ENCODE peak calls at places on chromosomes 12 and 14, in five cellular contexts. One of them, this sample, is unnamed.

GRCh38 chr12:54214553-54215374 is 26.0 kb upstream of the SMUG1 start:
- DNase-seq in K562: peak; percentile 88
- DNase-seq in WTC11: peak; percentile 97
- DNase-seq in GM12878: peak; percentile 59
- DNase-seq in HepG2: peak; percentile 85
- DNase-seq in this sample: peak; percentile 78

GRCh38 chr14:62001988-62002387 is 239.8 kb downstream of the SNAPC1 start:
- DNase-seq in K562: no peak
- DNase-seq in WTC11: no peak
- DNase-seq in GM12878: no peak
- DNase-seq in HepG2: no peak
- DNase-seq in this sample: no peak

GRCh38 chr12:118853634-118854033 is 127.7 kb upstream of the SRRM4 start:
- DNase-seq in K562: no peak
- DNase-seq in WTC11: peak; percentile 43
- DNase-seq in GM12878: no peak
- DNase-seq in HepG2: no peak
- DNase-seq in this sample: peak; percentile 50

GRCh38 chr12:9760699-9761406 is at the start of gene CD69:
- DNase-seq in K562: peak; percentile 44
- DNase-seq in WTC11: no peak
- DNase-seq in GM12878: peak; percentile 95
- DNase-seq in HepG2: no peak
- DNase-seq in this sample: no peak

GRCh38 chr14:89986475-89986874 is 30.7 kb downstream of the TDP1 start:
- DNase-seq in K562: no peak
- DNase-seq in WTC11: no peak
- DNase-seq in GM12878: no peak
- DNase-seq in HepG2: no peak
- DNase-seq in this sample: no peak

GRCh38 chr12:18430425-18431048 is 169.2 kb downstream of the PIK3C2G start:
- DNase-seq in K562: peak; percentile 17
- DNase-seq in WTC11: peak; percentile 60
- DNase-seq in GM12878: no peak
- DNase-seq in HepG2: peak; percentile 24
- DNase-seq in this sample: no peak

GRCh38 chr12:89779090-89779489 is 70.5 kb upstream of the ATP2B1 start:
- DNase-seq in K562: no peak
- DNase-seq in WTC11: no peak
- DNase-seq in GM12878: no peak
- DNase-seq in HepG2: no peak
- DNase-seq in this sample: no peak

GRCh38 chr12:22653790-22654189 is 28.8 kb downstream of the ETNK1 start:
- DNase-seq in K562: no peak
- DNase-seq in WTC11: no peak
- DNase-seq in GM12878: no peak
- DNase-seq in HepG2: no peak
- DNase-seq in this sample: no peak

GRCh38 chr14:101716956-101717662 is 44.4 kb upstream of the PPP2R5C start:
- DNase-seq in K562: no peak
- DNase-seq in WTC11: no peak
- DNase-seq in GM12878: no peak
- DNase-seq in HepG2: no peak
- DNase-seq in this sample: no peak

GRCh38 chr12:48336564-48336963 is 14.2 kb downstream of the ZNF641 start:
- DNase-seq in K562: peak; percentile 23
- DNase-seq in WTC11: peak; percentile 35
- DNase-seq in GM12878: no peak
- DNase-seq in HepG2: no peak
- DNase-seq in this sample: no peak

GRCh38 chr14:72780771-72781170 is 113.1 kb downstream of the DPF3 start:
- DNase-seq in K562: no peak
- DNase-seq in WTC11: no peak
- DNase-seq in GM12878: no peak
- DNase-seq in HepG2: no peak
- DNase-seq in this sample: peak; percentile 19

GRCh38 chr14:72782182-72782508 is 111.8 kb downstream of the DPF3 start:
- DNase-seq in K562: no peak
- DNase-seq in WTC11: no peak
- DNase-seq in GM12878: no peak
- DNase-seq in HepG2: no peak
- DNase-seq in this sample: no peak

GRCh38 chr14:72782817-72783216 is 111.1 kb downstream of the DPF3 start:
- DNase-seq in K562: no peak
- DNase-seq in WTC11: no peak
- DNase-seq in GM12878: no peak
- DNase-seq in HepG2: no peak
- DNase-seq in this sample: no peak

GRCh38 chr14:72779679-72780078 is 114.2 kb downstream of the DPF3 start:
- DNase-seq in K562: no peak
- DNase-seq in WTC11: no peak
- DNase-seq in GM12878: no peak
- DNase-seq in HepG2: no peak
- DNase-seq in this sample: no peak

GRCh38 chr14:72781476-72782181 is 112.3 kb downstream of the DPF3 start:
- DNase-seq in K562: no peak
- DNase-seq in WTC11: no peak
- DNase-seq in GM12878: no peak
- DNase-seq in HepG2: peak; percentile 84
- DNase-seq in this sample: no peak
- TF ChIP-seq ATF2 in K562: no peak
- TF ChIP-seq ATF2 in WTC11: no peak
- TF ChIP-seq ATF2 in GM12878: no peak
- TF ChIP-seq ATF2 in HepG2: no peak
- TF ChIP-seq ATF2 in this sample: no peak

DNA sequence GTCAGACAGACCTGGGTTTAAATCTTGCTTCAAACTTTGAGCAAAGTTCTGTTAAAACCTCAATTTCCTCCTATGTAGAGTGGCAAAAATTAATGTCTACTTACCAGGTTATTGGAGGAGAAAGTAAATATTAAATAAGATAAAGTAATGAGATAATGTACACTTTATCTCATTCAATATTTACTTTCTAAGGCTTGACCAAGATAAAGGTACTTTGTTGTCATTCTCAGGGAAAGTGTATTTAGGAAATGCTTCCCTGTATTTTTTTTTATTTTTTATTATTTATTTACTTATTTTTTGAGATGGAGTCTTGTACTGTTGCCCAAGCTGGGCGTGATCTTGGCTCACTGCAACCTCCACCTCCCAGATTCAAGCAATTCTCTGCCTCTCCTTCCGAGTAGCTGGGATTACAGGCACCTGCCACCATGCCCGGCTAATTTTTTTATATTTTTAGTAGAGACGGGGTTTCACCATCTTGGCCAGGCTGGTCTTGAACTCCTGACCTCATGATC is 4.7 kb downstream of the FAM161B start:
- DNase-seq in K562: no peak
- DNase-seq in WTC11: no peak
- DNase-seq in GM12878: no peak
- DNase-seq in HepG2: no peak
- DNase-seq in this sample: no peak
- TF ChIP-seq SP1 in K562: no peak
- TF ChIP-seq SP1 in WTC11: no peak
- TF ChIP-seq SP1 in GM12878: no peak
- TF ChIP-seq SP1 in HepG2: no peak
- TF ChIP-seq SP1 in this sample: no peak

GRCh38 chr12:115638753-115639666 is 638.5 kb downstream of the MED13L start:
- DNase-seq in K562: no peak
- DNase-seq in WTC11: no peak
- DNase-seq in GM12878: no peak
- DNase-seq in HepG2: no peak
- DNase-seq in this sample: peak; percentile 52
- TF ChIP-seq ATF2 in K562: no peak
- TF ChIP-seq ATF2 in WTC11: no peak
- TF ChIP-seq ATF2 in GM12878: no peak
- TF ChIP-seq ATF2 in HepG2: no peak
- TF ChIP-seq ATF2 in this sample: no peak

DNA sequence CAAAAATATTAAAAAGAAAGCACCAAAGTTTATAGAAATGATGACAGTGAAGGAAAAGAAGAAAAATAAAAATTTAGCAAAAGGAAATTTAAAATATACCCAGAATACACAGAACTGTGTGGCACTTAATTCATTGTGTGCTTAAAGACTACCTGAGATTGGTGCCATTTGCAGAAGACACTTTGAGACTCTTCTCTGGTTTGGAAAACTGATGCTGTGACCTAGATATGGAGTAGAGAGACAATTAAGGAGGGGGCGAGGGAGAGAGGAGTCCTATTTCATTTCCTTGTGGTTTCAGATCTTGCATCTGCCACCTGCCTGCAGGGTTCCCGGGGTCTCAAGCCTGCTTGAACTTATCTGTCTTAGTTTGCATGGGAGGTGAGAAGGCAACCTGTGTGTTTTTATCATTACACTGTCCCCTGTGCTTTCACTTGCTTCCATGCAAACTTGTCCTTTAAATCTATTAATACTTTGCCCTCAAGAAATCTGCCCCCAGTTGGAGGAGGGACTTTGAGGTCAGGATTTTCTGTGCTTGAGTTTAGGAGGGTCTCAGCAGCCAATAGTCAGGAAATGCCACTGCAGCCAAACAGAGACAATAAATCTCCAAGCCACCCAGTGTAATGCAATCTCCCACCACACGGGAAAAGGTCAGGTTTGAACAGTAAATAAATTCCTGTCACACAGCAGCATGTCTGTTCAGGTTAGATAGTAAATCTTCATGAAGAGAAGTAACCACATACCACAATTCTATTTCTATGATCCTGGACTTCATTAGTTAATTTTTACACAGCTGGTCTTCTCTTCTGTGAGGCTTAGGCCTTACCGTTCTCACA is 119.4 kb downstream of the CAND1 start:
- DNase-seq in K562: no peak
- DNase-seq in WTC11: no peak
- DNase-seq in GM12878: no peak
- DNase-seq in HepG2: no peak
- DNase-seq in this sample: no peak
- TF ChIP-seq SP1 in K562: no peak
- TF ChIP-seq SP1 in WTC11: no peak
- TF ChIP-seq SP1 in GM12878: no peak
- TF ChIP-seq SP1 in HepG2: no peak
- TF ChIP-seq SP1 in this sample: no peak

GRCh38 chr12:84077692-84078091 is 834.9 kb downstream of the SLC6A15 start:
- DNase-seq in K562: no peak
- DNase-seq in WTC11: no peak
- DNase-seq in GM12878: no peak
- DNase-seq in HepG2: no peak
- DNase-seq in this sample: no peak
- TF ChIP-seq ATF2 in K562: no peak
- TF ChIP-seq ATF2 in WTC11: no peak
- TF ChIP-seq ATF2 in GM12878: no peak
- TF ChIP-seq ATF2 in HepG2: no peak
- TF ChIP-seq ATF2 in this sample: no peak

DNA sequence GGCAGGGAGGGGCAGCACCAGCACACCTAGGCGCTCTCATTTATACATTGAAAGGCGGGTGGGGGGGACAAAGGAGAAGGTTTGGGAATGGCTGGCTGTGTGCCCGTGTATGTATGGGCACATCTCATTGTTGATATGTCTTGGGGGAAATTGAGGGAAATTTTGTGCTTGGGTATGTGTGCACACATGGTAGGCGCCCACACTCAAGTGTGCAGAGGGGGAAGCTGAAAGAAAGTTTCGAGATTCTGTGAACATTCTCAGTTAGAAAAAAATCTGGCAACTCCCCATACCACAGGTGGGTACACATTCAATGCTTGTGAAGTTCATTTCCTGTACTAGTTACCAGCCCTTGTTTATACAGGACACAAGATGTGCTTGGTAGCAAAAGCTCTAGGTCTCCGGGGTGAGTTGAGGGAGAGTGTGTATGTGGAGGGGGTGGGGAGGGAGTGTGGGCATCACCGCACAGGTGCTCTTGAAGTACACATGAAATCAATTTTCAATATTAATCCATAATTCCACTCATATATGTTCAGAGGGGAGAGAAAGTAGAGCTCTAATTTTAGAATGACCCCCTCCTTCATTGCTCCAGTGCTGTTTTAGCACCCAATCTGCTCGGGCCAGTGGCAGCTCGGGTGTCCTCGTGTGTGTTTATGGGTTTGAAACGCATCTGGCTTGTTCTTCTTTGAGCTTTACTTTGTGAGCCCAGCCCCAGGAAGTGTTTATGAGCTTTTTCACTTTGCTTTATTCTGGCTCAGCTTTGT is 286.0 kb downstream of the ZFP36L1 start:
- DNase-seq in K562: no peak
- DNase-seq in WTC11: no peak
- DNase-seq in GM12878: peak; percentile 96
- DNase-seq in HepG2: no peak
- DNase-seq in this sample: no peak
- TF ChIP-seq SP1 in K562: no peak
- TF ChIP-seq SP1 in WTC11: no peak
- TF ChIP-seq SP1 in GM12878: no peak
- TF ChIP-seq SP1 in HepG2: no peak
- TF ChIP-seq SP1 in this sample: no peak

GRCh38 chr12:93292731-93293566 is 84.8 kb upstream of the NUDT4 start:
- DNase-seq in K562: no peak
- DNase-seq in WTC11: no peak
- DNase-seq in GM12878: no peak
- DNase-seq in HepG2: peak; percentile 81
- DNase-seq in this sample: no peak
- TF ChIP-seq ATF2 in K562: no peak
- TF ChIP-seq ATF2 in WTC11: no peak
- TF ChIP-seq ATF2 in GM12878: no peak
- TF ChIP-seq ATF2 in HepG2: no peak
- TF ChIP-seq ATF2 in this sample: no peak

GRCh38 chr12:108369736-108370396 is 30.8 kb upstream of the CMKLR1 start:
- DNase-seq in K562: no peak
- DNase-seq in WTC11: no peak
- DNase-seq in GM12878: no peak
- DNase-seq in HepG2: no peak
- DNase-seq in this sample: no peak
- TF ChIP-seq SP1 in K562: no peak
- TF ChIP-seq SP1 in WTC11: no peak
- TF ChIP-seq SP1 in GM12878: no peak
- TF ChIP-seq SP1 in HepG2: no peak
- TF ChIP-seq SP1 in this sample: no peak

DNA sequence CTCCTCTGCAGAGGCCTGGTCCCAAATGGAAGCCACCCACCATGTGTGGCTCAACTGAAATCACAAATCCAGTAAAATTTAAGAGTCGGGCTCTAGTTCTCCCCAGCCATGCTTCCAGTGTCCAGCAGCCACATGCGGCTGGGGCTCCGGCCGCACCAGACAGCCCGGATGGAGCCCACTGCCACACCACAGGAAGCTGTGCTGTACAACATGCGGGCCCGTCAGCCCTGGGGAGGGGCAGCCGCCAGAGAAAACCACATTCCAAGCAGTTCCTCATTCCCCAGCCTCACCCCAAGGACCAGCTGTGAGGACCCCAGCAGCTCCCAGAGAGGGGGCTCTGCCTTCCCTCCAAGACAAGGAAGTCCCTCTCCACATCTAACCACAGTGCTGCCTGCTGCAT is 135.0 kb downstream of the NCOR2 start:
- DNase-seq in K562: no peak
- DNase-seq in WTC11: no peak
- DNase-seq in GM12878: no peak
- DNase-seq in HepG2: no peak
- DNase-seq in this sample: no peak
- TF ChIP-seq ATF2 in K562: no peak
- TF ChIP-seq ATF2 in WTC11: no peak
- TF ChIP-seq ATF2 in GM12878: no peak
- TF ChIP-seq ATF2 in HepG2: no peak
- TF ChIP-seq ATF2 in this sample: no peak

GRCh38 chr14:102817942-102818940 is 41.0 kb downstream of the TRAF3 start:
- DNase-seq in K562: no peak
- DNase-seq in WTC11: no peak
- DNase-seq in GM12878: no peak
- DNase-seq in HepG2: no peak
- DNase-seq in this sample: no peak
- TF ChIP-seq SP1 in K562: no peak
- TF ChIP-seq SP1 in WTC11: no peak
- TF ChIP-seq SP1 in GM12878: no peak
- TF ChIP-seq SP1 in HepG2: no peak
- TF ChIP-seq SP1 in this sample: no peak